ENCODE peak calls at places on chromosomes 4 and X, in nine cellular contexts. One of them, this sample, is unnamed.

GRCh38 chr4:1200425-1201035 is 28.1 kb upstream of the SPON2 start:
- DNase-seq in GM23248: peak; percentile 91
- DNase-seq in GM23338: no peak
- DNase-seq in neural progenitor cell: no peak
- DNase-seq in HCT116: no peak
- DNase-seq in PC-3: no peak
- DNase-seq in MM.1S: no peak
- DNase-seq in OCI-LY7: no peak
- DNase-seq in SK-N-SH: peak; percentile 61
- DNase-seq in this sample: peak; percentile 72

GRCh38 chr4:84063618-84064017 is 435.5 kb downstream of the NKX6-1 start:
- DNase-seq in GM23248: no peak
- DNase-seq in GM23338: no peak
- DNase-seq in neural progenitor cell: no peak
- DNase-seq in HCT116: no peak
- DNase-seq in PC-3: no peak
- DNase-seq in MM.1S: no peak
- DNase-seq in OCI-LY7: no peak
- DNase-seq in SK-N-SH: no peak
- DNase-seq in this sample: no peak

GRCh38 chrX:455673-456072 is 69.0 kb upstream of the PPP2R3B start:
- DNase-seq in GM23248: no peak
- DNase-seq in GM23338: no peak
- DNase-seq in neural progenitor cell: no peak
- DNase-seq in HCT116: no peak
- DNase-seq in PC-3: no peak
- DNase-seq in MM.1S: no peak
- DNase-seq in OCI-LY7: no peak
- DNase-seq in SK-N-SH: no peak
- DNase-seq in this sample: no peak

GRCh38 chrX:39835776-39836175 is 262.0 kb downstream of the BCOR start:
- DNase-seq in GM23248: peak; percentile 5
- DNase-seq in GM23338: no peak
- DNase-seq in neural progenitor cell: no peak
- DNase-seq in HCT116: no peak
- DNase-seq in PC-3: no peak
- DNase-seq in MM.1S: no peak
- DNase-seq in OCI-LY7: no peak
- DNase-seq in SK-N-SH: no peak
- DNase-seq in this sample: no peak

GRCh38 chrX:145213504-145213903 is 33.8 kb upstream of the SPANXN1 start:
- DNase-seq in GM23248: peak; percentile 2
- DNase-seq in GM23338: peak; percentile 17
- DNase-seq in neural progenitor cell: peak; percentile 45
- DNase-seq in HCT116: no peak
- DNase-seq in PC-3: peak; percentile 57
- DNase-seq in MM.1S: peak; percentile 44
- DNase-seq in OCI-LY7: peak; percentile 1
- DNase-seq in SK-N-SH: peak; percentile 3
- DNase-seq in this sample: peak; percentile 22

GRCh38 chrX:9352243-9352642 is 112.6 kb upstream of the TBL1X start:
- DNase-seq in GM23248: no peak
- DNase-seq in GM23338: no peak
- DNase-seq in neural progenitor cell: no peak
- DNase-seq in HCT116: no peak
- DNase-seq in PC-3: no peak
- DNase-seq in MM.1S: peak; percentile 51
- DNase-seq in OCI-LY7: peak; percentile 8
- DNase-seq in SK-N-SH: no peak
- DNase-seq in this sample: no peak

GRCh38 chr4:55866290-55866907 is 13.0 kb downstream of the EXOC1 start:
- DNase-seq in GM23248: peak; percentile 98
- DNase-seq in GM23338: no peak
- DNase-seq in neural progenitor cell: no peak
- DNase-seq in HCT116: peak; percentile 82
- DNase-seq in PC-3: peak; percentile 94
- DNase-seq in MM.1S: peak; percentile 75
- DNase-seq in OCI-LY7: no peak
- DNase-seq in SK-N-SH: no peak
- DNase-seq in this sample: peak; percentile 46

GRCh38 chr4:179110356-179110755 is 1668.1 kb upstream of the AGA start:
- DNase-seq in GM23248: peak; percentile 3
- DNase-seq in GM23338: no peak
- DNase-seq in neural progenitor cell: no peak
- DNase-seq in HCT116: no peak
- DNase-seq in PC-3: peak; percentile 57
- DNase-seq in MM.1S: no peak
- DNase-seq in OCI-LY7: no peak
- DNase-seq in SK-N-SH: no peak
- DNase-seq in this sample: peak; percentile 6

GRCh38 chrX:34654939-34655338 is 2.1 kb downstream of the TMEM47 start:
- DNase-seq in GM23248: peak; percentile 26
- DNase-seq in GM23338: peak; percentile 49
- DNase-seq in neural progenitor cell: peak; percentile 47
- DNase-seq in HCT116: no peak
- DNase-seq in PC-3: no peak
- DNase-seq in MM.1S: no peak
- DNase-seq in OCI-LY7: no peak
- DNase-seq in SK-N-SH: no peak
- DNase-seq in this sample: no peak

GRCh38 chr4:157372154-157372553 is 151.6 kb downstream of the GRIA2 start:
- DNase-seq in GM23248: no peak
- DNase-seq in GM23338: no peak
- DNase-seq in neural progenitor cell: no peak
- DNase-seq in HCT116: no peak
- DNase-seq in PC-3: no peak
- DNase-seq in MM.1S: no peak
- DNase-seq in OCI-LY7: no peak
- DNase-seq in SK-N-SH: no peak
- DNase-seq in this sample: no peak

DNA sequence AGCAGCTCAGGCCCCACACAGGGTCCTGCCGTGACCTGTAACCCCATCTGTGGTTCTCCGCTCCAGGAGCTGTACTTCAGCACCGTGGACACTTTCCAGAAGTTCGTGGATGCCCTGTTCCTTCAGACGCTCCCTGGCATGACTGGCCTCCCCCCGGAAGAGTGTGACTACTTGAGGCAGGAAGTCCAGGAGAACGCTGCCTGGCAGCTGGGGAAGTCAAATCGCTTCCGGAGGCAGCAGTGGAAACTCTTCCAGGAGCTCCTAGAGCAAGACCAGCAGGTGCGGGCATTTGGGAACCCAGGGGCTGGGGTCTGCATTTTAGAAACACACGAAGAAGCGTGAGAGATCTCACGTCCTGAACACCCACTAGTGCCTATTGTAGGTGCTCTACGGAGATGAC is 72.5 kb downstream of the EVC start:
- DNase-seq in GM23248: no peak
- DNase-seq in GM23338: no peak
- DNase-seq in neural progenitor cell: no peak
- DNase-seq in HCT116: no peak
- DNase-seq in PC-3: no peak
- DNase-seq in MM.1S: no peak
- DNase-seq in OCI-LY7: no peak
- DNase-seq in SK-N-SH: no peak
- DNase-seq in this sample: no peak
- TF ChIP-seq EZH2phosphoT487 in GM23248: no peak
- TF ChIP-seq EZH2phosphoT487 in GM23338: no peak
- TF ChIP-seq EZH2phosphoT487 in neural progenitor cell: no peak
- TF ChIP-seq EZH2phosphoT487 in HCT116: no peak
- TF ChIP-seq EZH2phosphoT487 in PC-3: no peak
- TF ChIP-seq EZH2phosphoT487 in MM.1S: no peak
- TF ChIP-seq EZH2phosphoT487 in OCI-LY7: no peak
- TF ChIP-seq EZH2phosphoT487 in SK-N-SH: no peak
- TF ChIP-seq EZH2phosphoT487 in this sample: no peak

GRCh38 chr4:101020956-101021355 is 326.4 kb downstream of the PPP3CA start:
- DNase-seq in GM23248: peak; percentile 75
- DNase-seq in GM23338: no peak
- DNase-seq in neural progenitor cell: no peak
- DNase-seq in HCT116: peak; percentile 79
- DNase-seq in PC-3: peak; percentile 69
- DNase-seq in MM.1S: peak; percentile 34
- DNase-seq in OCI-LY7: no peak
- DNase-seq in SK-N-SH: no peak
- DNase-seq in this sample: no peak

GRCh38 chr4:101018836-101019235 is 328.5 kb downstream of the PPP3CA start:
- DNase-seq in GM23248: no peak
- DNase-seq in GM23338: no peak
- DNase-seq in neural progenitor cell: no peak
- DNase-seq in HCT116: no peak
- DNase-seq in PC-3: no peak
- DNase-seq in MM.1S: peak; percentile 88
- DNase-seq in OCI-LY7: peak; percentile 26
- DNase-seq in SK-N-SH: no peak
- DNase-seq in this sample: no peak

GRCh38 chr4:101019313-101019712 is 328.0 kb downstream of the PPP3CA start:
- DNase-seq in GM23248: no peak
- DNase-seq in GM23338: no peak
- DNase-seq in neural progenitor cell: no peak
- DNase-seq in HCT116: no peak
- DNase-seq in PC-3: no peak
- DNase-seq in MM.1S: no peak
- DNase-seq in OCI-LY7: no peak
- DNase-seq in SK-N-SH: no peak
- DNase-seq in this sample: no peak

GRCh38 chr4:101022151-101023024 is 324.9 kb downstream of the PPP3CA start:
- DNase-seq in GM23248: peak; percentile 54
- DNase-seq in GM23338: no peak
- DNase-seq in neural progenitor cell: no peak
- DNase-seq in HCT116: no peak
- DNase-seq in PC-3: peak; percentile 10
- DNase-seq in MM.1S: no peak
- DNase-seq in OCI-LY7: no peak
- DNase-seq in SK-N-SH: no peak
- DNase-seq in this sample: no peak

GRCh38 chr4:101019941-101020401 is 327.4 kb downstream of the PPP3CA start:
- DNase-seq in GM23248: no peak
- DNase-seq in GM23338: peak; percentile 15
- DNase-seq in neural progenitor cell: no peak
- DNase-seq in HCT116: peak; percentile 90
- DNase-seq in PC-3: peak; percentile 70
- DNase-seq in MM.1S: peak; percentile 46
- DNase-seq in OCI-LY7: no peak
- DNase-seq in SK-N-SH: no peak
- DNase-seq in this sample: peak; percentile 52
- TF ChIP-seq EZH2phosphoT487 in GM23248: no peak
- TF ChIP-seq EZH2phosphoT487 in GM23338: no peak
- TF ChIP-seq EZH2phosphoT487 in neural progenitor cell: no peak
- TF ChIP-seq EZH2phosphoT487 in HCT116: no peak
- TF ChIP-seq EZH2phosphoT487 in PC-3: no peak
- TF ChIP-seq EZH2phosphoT487 in MM.1S: no peak
- TF ChIP-seq EZH2phosphoT487 in OCI-LY7: no peak
- TF ChIP-seq EZH2phosphoT487 in SK-N-SH: no peak
- TF ChIP-seq EZH2phosphoT487 in this sample: no peak

GRCh38 chrX:38654302-38654701 is 93.0 kb downstream of the TSPAN7 start:
- DNase-seq in GM23248: peak; percentile 41
- DNase-seq in GM23338: peak; percentile 36
- DNase-seq in neural progenitor cell: peak; percentile 31
- DNase-seq in HCT116: peak; percentile 7
- DNase-seq in PC-3: peak; percentile 58
- DNase-seq in MM.1S: peak; percentile 24
- DNase-seq in OCI-LY7: peak; percentile 8
- DNase-seq in SK-N-SH: peak; percentile 35
- DNase-seq in this sample: peak; percentile 35
- TF ChIP-seq EZH2phosphoT487 in GM23248: no peak
- TF ChIP-seq EZH2phosphoT487 in GM23338: no peak
- TF ChIP-seq EZH2phosphoT487 in neural progenitor cell: no peak
- TF ChIP-seq EZH2phosphoT487 in HCT116: no peak
- TF ChIP-seq EZH2phosphoT487 in PC-3: no peak
- TF ChIP-seq EZH2phosphoT487 in MM.1S: no peak
- TF ChIP-seq EZH2phosphoT487 in OCI-LY7: no peak
- TF ChIP-seq EZH2phosphoT487 in SK-N-SH: no peak
- TF ChIP-seq EZH2phosphoT487 in this sample: no peak

GRCh38 chr4:164755432-164755831 is 1.5 kb downstream of the SMIM31 start:
- DNase-seq in GM23248: no peak
- DNase-seq in GM23338: no peak
- DNase-seq in neural progenitor cell: no peak
- DNase-seq in HCT116: no peak
- DNase-seq in PC-3: no peak
- DNase-seq in MM.1S: no peak
- DNase-seq in OCI-LY7: no peak
- DNase-seq in SK-N-SH: no peak
- DNase-seq in this sample: no peak
- TF ChIP-seq EZH2phosphoT487 in GM23248: no peak
- TF ChIP-seq EZH2phosphoT487 in GM23338: no peak
- TF ChIP-seq EZH2phosphoT487 in neural progenitor cell: no peak
- TF ChIP-seq EZH2phosphoT487 in HCT116: no peak
- TF ChIP-seq EZH2phosphoT487 in PC-3: no peak
- TF ChIP-seq EZH2phosphoT487 in MM.1S: no peak
- TF ChIP-seq EZH2phosphoT487 in OCI-LY7: no peak
- TF ChIP-seq EZH2phosphoT487 in SK-N-SH: no peak
- TF ChIP-seq EZH2phosphoT487 in this sample: no peak

DNA sequence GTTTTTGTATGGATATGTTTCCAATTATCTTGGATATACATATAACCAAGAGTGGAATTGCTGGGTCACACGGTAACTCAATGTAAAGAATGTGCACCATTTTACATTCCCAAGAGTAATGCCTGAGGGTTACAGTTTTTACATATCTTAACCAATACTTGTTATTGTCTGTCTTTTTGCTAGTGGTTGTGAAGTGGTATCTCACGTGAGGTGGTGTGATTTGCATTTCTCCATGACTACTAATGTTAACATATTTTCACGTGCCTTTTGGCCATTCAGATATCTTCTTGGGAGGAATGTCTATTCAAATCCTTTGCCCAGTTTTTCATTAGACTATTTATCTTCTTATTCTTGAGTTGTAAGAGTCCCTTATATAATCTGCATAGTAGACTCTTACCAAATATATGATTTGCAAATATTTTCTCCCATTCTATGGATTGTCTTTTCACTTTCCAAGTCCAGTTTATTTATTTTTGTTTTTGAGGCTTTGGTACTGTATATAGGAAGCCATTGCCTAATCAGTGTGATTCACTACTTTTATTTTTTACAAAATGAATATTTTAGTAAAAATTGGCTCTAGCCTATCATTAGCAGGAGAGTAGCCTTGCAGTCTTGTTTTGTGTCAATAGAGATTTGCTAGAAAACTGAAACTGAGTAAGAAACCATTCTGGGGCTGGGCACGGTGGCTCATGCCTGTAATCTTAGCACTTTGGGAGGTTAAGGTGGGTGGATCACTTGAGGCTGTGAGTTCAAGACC is 200.1 kb upstream of the MAB21L2 start:
- DNase-seq in GM23248: peak; percentile 48
- DNase-seq in GM23338: peak; percentile 19
- DNase-seq in neural progenitor cell: no peak
- DNase-seq in HCT116: no peak
- DNase-seq in PC-3: no peak
- DNase-seq in MM.1S: no peak
- DNase-seq in OCI-LY7: no peak
- DNase-seq in SK-N-SH: no peak
- DNase-seq in this sample: no peak
- TF ChIP-seq EZH2phosphoT487 in GM23248: no peak
- TF ChIP-seq EZH2phosphoT487 in GM23338: no peak
- TF ChIP-seq EZH2phosphoT487 in neural progenitor cell: no peak
- TF ChIP-seq EZH2phosphoT487 in HCT116: no peak
- TF ChIP-seq EZH2phosphoT487 in PC-3: no peak
- TF ChIP-seq EZH2phosphoT487 in MM.1S: no peak
- TF ChIP-seq EZH2phosphoT487 in OCI-LY7: no peak
- TF ChIP-seq EZH2phosphoT487 in SK-N-SH: no peak
- TF ChIP-seq EZH2phosphoT487 in this sample: no peak